ENCODE peak calls at places on chromosomes 4 and X, in seven cellular contexts. One of them, this sample, is unnamed.

GRCh38 chrX:155761185-155761584 is 120.0 kb upstream of the VAMP7 start:
- DNase-seq in MCF 10A: no peak
- DNase-seq in fibroblast of mammary gland: no peak
- DNase-seq in cardiac fibroblast: no peak
- DNase-seq in prostate gland: no peak
- DNase-seq in GM10248: no peak
- DNase-seq in fibroblast of the aortic adventitia: no peak
- DNase-seq in this sample: no peak

GRCh38 chr4:38745881-38746280 is 36.9 kb downstream of the TLR10 start:
- DNase-seq in MCF 10A: no peak
- DNase-seq in fibroblast of mammary gland: no peak
- DNase-seq in cardiac fibroblast: no peak
- DNase-seq in prostate gland: no peak
- DNase-seq in GM10248: no peak
- DNase-seq in fibroblast of the aortic adventitia: no peak
- DNase-seq in this sample: no peak

GRCh38 chrX:105328773-105329172 is 108.3 kb upstream of the TEX13A start:
- DNase-seq in MCF 10A: peak; percentile 30
- DNase-seq in fibroblast of mammary gland: peak; percentile 18
- DNase-seq in cardiac fibroblast: peak; percentile 40
- DNase-seq in prostate gland: no peak
- DNase-seq in GM10248: no peak
- DNase-seq in fibroblast of the aortic adventitia: no peak
- DNase-seq in this sample: no peak

GRCh38 chr4:55033296-55033695 is 92.1 kb downstream of the KDR start:
- DNase-seq in MCF 10A: peak; percentile 49
- DNase-seq in fibroblast of mammary gland: no peak
- DNase-seq in cardiac fibroblast: peak; percentile 73
- DNase-seq in prostate gland: no peak
- DNase-seq in GM10248: no peak
- DNase-seq in fibroblast of the aortic adventitia: no peak
- DNase-seq in this sample: no peak

GRCh38 chr4:81828991-81829390 is 357.3 kb upstream of the RASGEF1B start:
- DNase-seq in MCF 10A: no peak
- DNase-seq in fibroblast of mammary gland: no peak
- DNase-seq in cardiac fibroblast: no peak
- DNase-seq in prostate gland: no peak
- DNase-seq in GM10248: no peak
- DNase-seq in fibroblast of the aortic adventitia: no peak
- DNase-seq in this sample: no peak

GRCh38 chrX:87578978-87579377 is 61.4 kb downstream of the KLHL4 start:
- DNase-seq in MCF 10A: no peak
- DNase-seq in fibroblast of mammary gland: peak; percentile 5
- DNase-seq in cardiac fibroblast: peak; percentile 26
- DNase-seq in prostate gland: no peak
- DNase-seq in GM10248: no peak
- DNase-seq in fibroblast of the aortic adventitia: peak; percentile 23
- DNase-seq in this sample: no peak

GRCh38 chrX:65493431-65493830 is 41.2 kb downstream of the LAS1L start:
- DNase-seq in MCF 10A: no peak
- DNase-seq in fibroblast of mammary gland: no peak
- DNase-seq in cardiac fibroblast: no peak
- DNase-seq in prostate gland: no peak
- DNase-seq in GM10248: no peak
- DNase-seq in fibroblast of the aortic adventitia: no peak
- DNase-seq in this sample: no peak

GRCh38 chr4:55920571-55920970 is 28.2 kb upstream of the CEP135 start:
- DNase-seq in MCF 10A: no peak
- DNase-seq in fibroblast of mammary gland: peak; percentile 30
- DNase-seq in cardiac fibroblast: peak; percentile 18
- DNase-seq in prostate gland: no peak
- DNase-seq in GM10248: no peak
- DNase-seq in fibroblast of the aortic adventitia: peak; percentile 10
- DNase-seq in this sample: no peak

GRCh38 chr4:12703076-12703475 is 781.1 kb downstream of the RAB28 start:
- DNase-seq in MCF 10A: no peak
- DNase-seq in fibroblast of mammary gland: no peak
- DNase-seq in cardiac fibroblast: no peak
- DNase-seq in prostate gland: no peak
- DNase-seq in GM10248: no peak
- DNase-seq in fibroblast of the aortic adventitia: no peak
- DNase-seq in this sample: no peak

GRCh38 chr4:147780137-147780777 is 48.4 kb downstream of the ARHGAP10 start:
- DNase-seq in MCF 10A: no peak
- DNase-seq in fibroblast of mammary gland: no peak
- DNase-seq in cardiac fibroblast: no peak
- DNase-seq in prostate gland: no peak
- DNase-seq in GM10248: no peak
- DNase-seq in fibroblast of the aortic adventitia: no peak
- DNase-seq in this sample: peak; percentile 66

GRCh38 chr4:84418032-84418709 is 80.9 kb downstream of the NKX6-1 start:
- DNase-seq in MCF 10A: no peak
- DNase-seq in fibroblast of mammary gland: no peak
- DNase-seq in cardiac fibroblast: no peak
- DNase-seq in prostate gland: no peak
- DNase-seq in GM10248: no peak
- DNase-seq in fibroblast of the aortic adventitia: no peak
- DNase-seq in this sample: no peak

GRCh38 chr4:113555868-113556267 is 205.7 kb downstream of the CAMK2D start:
- DNase-seq in MCF 10A: no peak
- DNase-seq in fibroblast of mammary gland: no peak
- DNase-seq in cardiac fibroblast: no peak
- DNase-seq in prostate gland: no peak
- DNase-seq in GM10248: no peak
- DNase-seq in fibroblast of the aortic adventitia: peak; percentile 89
- DNase-seq in this sample: no peak

GRCh38 chr4:14152834-14153519 is 525.5 kb upstream of the BOD1L1 start:
- DNase-seq in MCF 10A: no peak
- DNase-seq in fibroblast of mammary gland: no peak
- DNase-seq in cardiac fibroblast: no peak
- DNase-seq in prostate gland: no peak
- DNase-seq in GM10248: peak; percentile 23
- DNase-seq in fibroblast of the aortic adventitia: no peak
- DNase-seq in this sample: no peak

GRCh38 chrX:53190363-53190960 is 34.5 kb downstream of the KDM5C start:
- DNase-seq in MCF 10A: peak; percentile 11
- DNase-seq in fibroblast of mammary gland: peak; percentile 11
- DNase-seq in cardiac fibroblast: peak; percentile 2
- DNase-seq in prostate gland: no peak
- DNase-seq in GM10248: no peak
- DNase-seq in fibroblast of the aortic adventitia: no peak
- DNase-seq in this sample: no peak

GRCh38 chr4:5888706-5889696 is 3.9 kb downstream of the CRMP1 start:
- DNase-seq in MCF 10A: no peak
- DNase-seq in fibroblast of mammary gland: no peak
- DNase-seq in cardiac fibroblast: no peak
- DNase-seq in prostate gland: no peak
- DNase-seq in GM10248: no peak
- DNase-seq in fibroblast of the aortic adventitia: no peak
- DNase-seq in this sample: no peak

GRCh38 chrX:131617182-131617581 is 73.3 kb downstream of the OR13H1 start:
- DNase-seq in MCF 10A: peak; percentile 54
- DNase-seq in fibroblast of mammary gland: peak; percentile 82
- DNase-seq in cardiac fibroblast: peak; percentile 38
- DNase-seq in prostate gland: no peak
- DNase-seq in GM10248: no peak
- DNase-seq in fibroblast of the aortic adventitia: peak; percentile 66
- DNase-seq in this sample: no peak

GRCh38 chrX:108494416-108495095 is 54.9 kb downstream of the COL4A5 start:
- DNase-seq in MCF 10A: no peak
- DNase-seq in fibroblast of mammary gland: peak; percentile 16
- DNase-seq in cardiac fibroblast: peak; percentile 42
- DNase-seq in prostate gland: no peak
- DNase-seq in GM10248: no peak
- DNase-seq in fibroblast of the aortic adventitia: peak; percentile 20
- DNase-seq in this sample: no peak

GRCh38 chr4:179097741-179098140 is 1655.5 kb upstream of the AGA start:
- DNase-seq in MCF 10A: peak; percentile 64
- DNase-seq in fibroblast of mammary gland: no peak
- DNase-seq in cardiac fibroblast: no peak
- DNase-seq in prostate gland: no peak
- DNase-seq in GM10248: no peak
- DNase-seq in fibroblast of the aortic adventitia: no peak
- DNase-seq in this sample: no peak

GRCh38 chr4:142350886-142351285 is 495.2 kb downstream of the INPP4B start:
- DNase-seq in MCF 10A: no peak
- DNase-seq in fibroblast of mammary gland: no peak
- DNase-seq in cardiac fibroblast: no peak
- DNase-seq in prostate gland: no peak
- DNase-seq in GM10248: no peak
- DNase-seq in fibroblast of the aortic adventitia: peak; percentile 80
- DNase-seq in this sample: no peak

GRCh38 chr4:77734928-77735327 is 84.2 kb downstream of the CNOT6L start:
- DNase-seq in MCF 10A: peak; percentile 38
- DNase-seq in fibroblast of mammary gland: peak; percentile 63
- DNase-seq in cardiac fibroblast: peak; percentile 64
- DNase-seq in prostate gland: no peak
- DNase-seq in GM10248: peak; percentile 34
- DNase-seq in fibroblast of the aortic adventitia: peak; percentile 46
- DNase-seq in this sample: peak; percentile 36

GRCh38 chr4:150510176-150510875 is 71.6 kb upstream of the MAB21L2 start:
- DNase-seq in MCF 10A: peak; percentile 68
- DNase-seq in fibroblast of mammary gland: peak; percentile 86
- DNase-seq in cardiac fibroblast: peak; percentile 94
- DNase-seq in prostate gland: no peak
- DNase-seq in GM10248: no peak
- DNase-seq in fibroblast of the aortic adventitia: peak; percentile 91
- DNase-seq in this sample: no peak

GRCh38 chr4:83323136-83323535 is 11.5 kb downstream of the HPSE start:
- DNase-seq in MCF 10A: no peak
- DNase-seq in fibroblast of mammary gland: no peak
- DNase-seq in cardiac fibroblast: no peak
- DNase-seq in prostate gland: no peak
- DNase-seq in GM10248: no peak
- DNase-seq in fibroblast of the aortic adventitia: no peak
- DNase-seq in this sample: no peak

GRCh38 chr4:83331959-83332358 is 2.7 kb downstream of the HPSE start:
- DNase-seq in MCF 10A: no peak
- DNase-seq in fibroblast of mammary gland: no peak
- DNase-seq in cardiac fibroblast: no peak
- DNase-seq in prostate gland: no peak
- DNase-seq in GM10248: no peak
- DNase-seq in fibroblast of the aortic adventitia: no peak
- DNase-seq in this sample: no peak

GRCh38 chr4:83329521-83330105 is 5.0 kb downstream of the HPSE start:
- DNase-seq in MCF 10A: peak; percentile 56
- DNase-seq in fibroblast of mammary gland: peak; percentile 68
- DNase-seq in cardiac fibroblast: peak; percentile 52
- DNase-seq in prostate gland: no peak
- DNase-seq in GM10248: no peak
- DNase-seq in fibroblast of the aortic adventitia: no peak
- DNase-seq in this sample: no peak

GRCh38 chr4:83326546-83326945 is 8.1 kb downstream of the HPSE start:
- DNase-seq in MCF 10A: no peak
- DNase-seq in fibroblast of mammary gland: no peak
- DNase-seq in cardiac fibroblast: no peak
- DNase-seq in prostate gland: no peak
- DNase-seq in GM10248: no peak
- DNase-seq in fibroblast of the aortic adventitia: no peak
- DNase-seq in this sample: no peak

GRCh38 chr4:83328486-83328885 is 6.2 kb downstream of the HPSE start:
- DNase-seq in MCF 10A: no peak
- DNase-seq in fibroblast of mammary gland: no peak
- DNase-seq in cardiac fibroblast: no peak
- DNase-seq in prostate gland: no peak
- DNase-seq in GM10248: no peak
- DNase-seq in fibroblast of the aortic adventitia: no peak
- DNase-seq in this sample: no peak
- TF ChIP-seq CTCF in MCF 10A: no peak
- TF ChIP-seq CTCF in fibroblast of mammary gland: no peak
- TF ChIP-seq CTCF in cardiac fibroblast: no peak
- TF ChIP-seq CTCF in prostate gland: no peak
- TF ChIP-seq CTCF in GM10248: no peak
- TF ChIP-seq CTCF in fibroblast of the aortic adventitia: no peak
- TF ChIP-seq CTCF in this sample: peak; percentile 43

GRCh38 chr4:16750882-16751642 is 147.4 kb downstream of the LDB2 start:
- DNase-seq in MCF 10A: no peak
- DNase-seq in fibroblast of mammary gland: no peak
- DNase-seq in cardiac fibroblast: no peak
- DNase-seq in prostate gland: no peak
- DNase-seq in GM10248: no peak
- DNase-seq in fibroblast of the aortic adventitia: no peak
- DNase-seq in this sample: no peak
- TF ChIP-seq CTCF in MCF 10A: no peak
- TF ChIP-seq CTCF in fibroblast of mammary gland: no peak
- TF ChIP-seq CTCF in cardiac fibroblast: no peak
- TF ChIP-seq CTCF in prostate gland: no peak
- TF ChIP-seq CTCF in GM10248: no peak
- TF ChIP-seq CTCF in fibroblast of the aortic adventitia: no peak
- TF ChIP-seq CTCF in this sample: no peak

GRCh38 chr4:144556636-144557035 is 89.3 kb upstream of the HHIP start:
- DNase-seq in MCF 10A: no peak
- DNase-seq in fibroblast of mammary gland: no peak
- DNase-seq in cardiac fibroblast: no peak
- DNase-seq in prostate gland: no peak
- DNase-seq in GM10248: no peak
- DNase-seq in fibroblast of the aortic adventitia: no peak
- DNase-seq in this sample: no peak

GRCh38 chr4:144565558-144566195 is 80.3 kb upstream of the HHIP start:
- DNase-seq in MCF 10A: no peak
- DNase-seq in fibroblast of mammary gland: no peak
- DNase-seq in cardiac fibroblast: peak; percentile 76
- DNase-seq in prostate gland: no peak
- DNase-seq in GM10248: no peak
- DNase-seq in fibroblast of the aortic adventitia: peak; percentile 33
- DNase-seq in this sample: no peak

GRCh38 chr4:144557404-144557803 is 88.6 kb upstream of the HHIP start:
- DNase-seq in MCF 10A: peak; percentile 14
- DNase-seq in fibroblast of mammary gland: peak; percentile 33
- DNase-seq in cardiac fibroblast: peak; percentile 56
- DNase-seq in prostate gland: no peak
- DNase-seq in GM10248: no peak
- DNase-seq in fibroblast of the aortic adventitia: peak; percentile 66
- DNase-seq in this sample: no peak

GRCh38 chr4:144564358-144564757 is 81.6 kb upstream of the HHIP start:
- DNase-seq in MCF 10A: no peak
- DNase-seq in fibroblast of mammary gland: no peak
- DNase-seq in cardiac fibroblast: peak; percentile 19
- DNase-seq in prostate gland: no peak
- DNase-seq in GM10248: no peak
- DNase-seq in fibroblast of the aortic adventitia: peak; percentile 10
- DNase-seq in this sample: no peak

GRCh38 chr4:144562019-144562740 is 83.8 kb upstream of the HHIP start:
- DNase-seq in MCF 10A: no peak
- DNase-seq in fibroblast of mammary gland: peak; percentile 23
- DNase-seq in cardiac fibroblast: peak; percentile 29
- DNase-seq in prostate gland: no peak
- DNase-seq in GM10248: no peak
- DNase-seq in fibroblast of the aortic adventitia: peak; percentile 4
- DNase-seq in this sample: no peak
- TF ChIP-seq CTCF in MCF 10A: no peak
- TF ChIP-seq CTCF in fibroblast of mammary gland: no peak
- TF ChIP-seq CTCF in cardiac fibroblast: no peak
- TF ChIP-seq CTCF in prostate gland: no peak
- TF ChIP-seq CTCF in GM10248: no peak
- TF ChIP-seq CTCF in fibroblast of the aortic adventitia: no peak
- TF ChIP-seq CTCF in this sample: no peak

DNA sequence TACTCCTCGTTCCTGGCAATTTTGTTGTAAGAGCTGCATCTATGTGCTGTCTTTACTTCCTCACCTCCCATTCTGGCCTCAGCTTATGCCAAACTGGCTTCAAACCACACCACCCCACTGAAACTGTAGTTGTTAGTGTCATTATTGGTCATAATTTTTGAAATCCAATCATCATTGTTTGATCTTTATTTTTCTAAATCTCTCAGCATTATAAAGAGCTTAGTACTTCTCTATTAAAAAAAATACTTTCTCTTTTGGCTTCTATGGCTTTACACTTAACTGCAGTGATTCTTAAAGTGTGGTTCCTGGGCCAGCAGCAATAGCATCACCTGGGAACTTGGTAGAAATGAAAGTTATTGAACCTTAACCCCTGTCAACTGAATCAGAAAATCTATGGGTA is 83.5 kb upstream of the GRPR start:
- DNase-seq in MCF 10A: no peak
- DNase-seq in fibroblast of mammary gland: no peak
- DNase-seq in cardiac fibroblast: no peak
- DNase-seq in prostate gland: no peak
- DNase-seq in GM10248: no peak
- DNase-seq in fibroblast of the aortic adventitia: no peak
- DNase-seq in this sample: peak; percentile 28
- TF ChIP-seq CTCF in MCF 10A: no peak
- TF ChIP-seq CTCF in fibroblast of mammary gland: no peak
- TF ChIP-seq CTCF in cardiac fibroblast: no peak
- TF ChIP-seq CTCF in prostate gland: no peak
- TF ChIP-seq CTCF in GM10248: no peak
- TF ChIP-seq CTCF in fibroblast of the aortic adventitia: no peak
- TF ChIP-seq CTCF in this sample: no peak